ENCODE peak calls at places on chromosomes 11 and 22, in five cellular contexts. W, D, K, A and C are unnamed samples.
A peak's percentile ranks its signal among the peaks of the same experiment; 100 is the strongest.

GRCh38 chr11:115194798-115195101 is 309.5 kb downstream of the CADM1 start:
- DNase-seq in W (no peak), D (no peak), K (no peak), A (no peak), C (no peak)

GRCh38 chr11:70780246-70780535 is 381.9 kb downstream of the CTTN start:
- DNase-seq in W (no peak), D (no peak), K (no peak), A (no peak), C (no peak)

GRCh38 chr11:87600938-87601337 is 563.2 kb downstream of the TMEM135 start:
- DNase-seq in W (no peak), D (no peak), K (no peak), A (no peak), C (no peak)

GRCh38 chr11:118295834-118296454 is 8.6 kb upstream of the CD3E start:
- DNase-seq in W (no peak), D (peak; percentile 34), K (no peak), A (no peak), C (no peak)

GRCh38 chr22:24105018-24105360 is 76.3 kb upstream of the SUSD2 start:
- DNase-seq in W (no peak), D (no peak), K (no peak), A (no peak), C (no peak)

GRCh38 chr22:50674606-50675552 is 2.3 kb downstream of the SHANK3 start:
- DNase-seq in W (peak; percentile 67), D (peak; percentile 82), K (peak; percentile 97), A (no peak), C (no peak)

GRCh38 chr11:2827256-2827655 is 58.3 kb downstream of the CDKN1C start:
- DNase-seq in W (no peak), D (no peak), K (no peak), A (peak; percentile 9), C (no peak)

GRCh38 chr11:125956371-125956770 is 10.5 kb downstream of the VSIG10L2 start:
- DNase-seq in W (no peak), D (no peak), K (no peak), A (no peak), C (no peak)

GRCh38 chr11:70556884-70557741 is 158.8 kb downstream of the CTTN start:
- DNase-seq in W (no peak), D (peak; percentile 73), K (no peak), A (no peak), C (no peak)

GRCh38 chr11:82978422-82979099 is 77.0 kb downstream of the DDIAS start:
- DNase-seq in W (no peak), D (no peak), K (no peak), A (peak; percentile 74), C (no peak)

GRCh38 chr11:55956521-55956920 is 13.2 kb downstream of the OR10AG1 start:
- DNase-seq in W (peak; percentile 53), D (no peak), K (no peak), A (no peak), C (no peak)

GRCh38 chr22:23875801-23876200 is 18.1 kb downstream of the SLC2A11 start:
- DNase-seq in W (no peak), D (no peak), K (no peak), A (no peak), C (no peak)

GRCh38 chr11:15179167-15179566 is 64.4 kb downstream of the INSC start:
- DNase-seq in W (no peak), D (no peak), K (no peak), A (peak; percentile 55), C (no peak)

GRCh38 chr11:134414772-134415765 is 3.0 kb upstream of the B3GAT1 start:
- DNase-seq in W (no peak), D (no peak), K (peak; percentile 46), A (no peak), C (no peak)

GRCh38 chr11:65477271-65478029 is 21.4 kb upstream of the MALAT1 start:
- DNase-seq in W (peak; percentile 88), D (peak; percentile 98), K (peak; percentile 98), A (peak; percentile 86), C (peak; percentile 92)

GRCh38 chr11:65478411-65479183 is 20.2 kb upstream of the MALAT1 start:
- DNase-seq in W (no peak), D (peak; percentile 61), K (no peak), A (no peak), C (no peak)

GRCh38 chr11:65482306-65482850 is 16.5 kb upstream of the MALAT1 start:
- DNase-seq in W (no peak), D (no peak), K (no peak), A (no peak), C (no peak)

GRCh38 chr11:65476632-65477270 is 22.1 kb upstream of the MALAT1 start:
- DNase-seq in W (no peak), D (peak; percentile 81), K (no peak), A (no peak), C (no peak)

DNA sequence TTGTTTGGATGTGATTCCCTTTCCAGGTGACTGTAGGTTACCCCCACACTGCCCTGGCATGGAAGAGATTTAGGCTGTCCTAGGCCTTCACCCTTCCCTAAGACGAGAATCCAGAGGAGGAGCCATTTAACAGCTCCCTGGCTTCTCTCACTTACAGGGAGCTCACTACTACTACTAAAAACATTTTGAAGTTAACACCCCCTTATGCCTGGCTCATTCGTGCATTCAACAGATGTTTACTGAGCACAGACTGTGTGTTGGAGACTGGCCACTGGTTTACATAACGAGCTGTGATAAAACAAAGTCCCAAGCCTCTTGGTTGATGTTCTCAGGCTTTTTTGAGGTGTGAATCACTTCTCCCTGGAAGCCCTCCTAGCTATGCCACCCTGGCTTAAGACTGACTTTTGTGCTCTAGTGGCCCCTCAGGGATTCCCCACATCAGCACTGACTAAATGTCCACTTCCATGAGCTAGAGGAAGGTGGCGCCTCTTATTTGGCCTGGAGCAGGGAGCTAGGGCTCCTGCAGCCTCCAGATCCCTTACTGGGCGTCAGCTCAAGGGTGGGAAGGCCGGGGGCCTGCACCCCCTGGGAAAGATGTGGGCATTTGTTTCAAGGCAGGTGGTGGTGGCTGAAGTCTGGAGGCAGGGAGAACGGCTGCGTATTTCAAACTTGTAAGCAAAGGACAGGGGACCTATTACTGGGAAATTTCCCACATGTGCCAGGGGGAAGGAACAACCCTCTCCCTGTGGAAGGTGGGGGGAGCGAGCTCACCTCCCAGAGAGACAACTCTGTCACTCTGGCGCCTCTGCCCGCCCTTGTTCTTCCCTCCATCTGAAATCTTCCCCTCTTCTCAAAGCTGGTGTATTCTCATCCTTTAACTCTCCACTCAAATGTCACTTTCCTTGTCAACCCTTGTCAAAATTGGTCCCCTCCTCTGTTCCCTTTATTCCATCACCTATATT is 19.4 kb upstream of the MALAT1 start:
- DNase-seq in W (no peak), D (peak; percentile 64), K (peak; percentile 60), A (peak; percentile 93), C (no peak)
- TF ChIP-seq CTCF in W (peak; percentile 32), D (peak; percentile 46), K (peak; percentile 60), A (peak; percentile 70), C (no peak)

DNA sequence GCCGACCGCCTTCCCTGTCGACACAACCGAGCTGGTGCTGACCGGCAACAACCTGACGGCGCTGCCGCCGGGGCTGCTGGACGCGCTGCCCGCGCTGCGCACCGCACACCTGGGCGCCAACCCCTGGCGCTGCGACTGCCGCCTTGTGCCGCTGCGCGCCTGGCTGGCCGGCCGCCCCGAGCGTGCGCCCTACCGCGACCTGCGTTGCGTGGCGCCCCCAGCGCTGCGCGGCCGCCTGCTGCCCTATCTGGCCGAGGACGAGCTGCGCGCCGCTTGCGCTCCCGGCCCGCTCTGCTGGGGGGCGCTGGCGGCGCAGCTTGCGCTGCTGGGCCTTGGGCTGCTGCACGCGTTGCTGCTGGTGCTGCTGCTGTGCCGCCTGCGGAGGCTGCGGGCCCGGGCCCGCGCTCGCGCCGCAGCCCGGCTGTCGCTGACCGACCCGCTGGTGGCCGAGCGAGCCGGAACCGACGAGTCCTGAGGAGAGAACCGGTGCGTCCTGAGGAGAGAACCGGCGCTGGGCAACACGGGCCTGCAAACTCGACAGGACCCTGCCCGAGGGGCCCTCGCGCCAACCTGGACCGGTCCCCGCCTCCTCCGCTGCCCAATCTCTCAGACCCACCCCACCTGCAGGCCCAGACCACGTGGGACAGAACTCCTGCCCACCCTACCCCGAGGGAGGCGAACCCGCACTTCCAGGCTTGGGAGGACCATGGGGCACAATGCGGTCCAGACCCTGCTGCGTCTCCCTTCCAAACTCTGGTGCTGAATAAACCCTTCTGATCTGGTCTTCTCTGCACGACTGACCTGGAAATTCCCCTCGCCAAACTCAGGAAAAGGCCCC is 870 bp downstream of the GP1BB start:
- DNase-seq in W (peak; percentile 52), D (no peak), K (no peak), A (no peak), C (no peak)
- TF ChIP-seq CTCF in W (peak; percentile 48), D (no peak), K (no peak), A (no peak), C (no peak)

DNA sequence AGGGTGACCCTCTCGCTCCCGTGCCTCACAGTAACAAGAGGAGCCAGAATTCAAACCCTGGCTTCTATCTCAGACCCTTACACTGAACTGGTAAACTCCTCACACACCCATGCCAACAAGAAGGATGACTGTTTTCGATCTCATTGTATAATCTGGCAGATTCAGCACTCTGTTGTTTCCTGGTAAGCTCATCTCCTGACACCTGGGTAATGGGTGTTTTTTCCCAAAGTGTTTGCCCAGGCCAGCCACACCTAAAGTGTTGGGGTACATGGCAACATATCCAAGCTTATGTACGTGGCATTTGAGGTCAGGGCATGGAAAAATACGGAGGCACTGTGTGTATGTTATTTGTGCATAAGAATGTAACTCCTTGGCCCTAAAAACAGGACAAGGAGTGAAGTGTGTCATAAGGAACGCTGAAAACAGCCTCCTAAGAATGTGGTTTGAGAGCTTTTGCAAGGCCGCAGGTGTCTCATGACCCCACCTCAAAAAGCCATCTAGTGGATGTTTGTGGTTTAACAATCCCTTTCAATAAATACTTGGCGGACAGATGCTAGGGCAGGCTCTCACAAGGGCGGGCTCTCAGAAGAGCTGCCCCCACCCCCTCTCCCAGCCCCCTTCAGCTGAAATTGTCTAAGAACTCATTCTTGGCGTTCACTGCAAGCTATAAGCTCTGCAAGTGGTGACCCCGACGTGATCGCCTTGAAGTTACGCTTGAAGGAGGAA is at the start of gene MS4A15:
- DNase-seq in W (no peak), D (no peak), K (peak; percentile 57), A (no peak), C (no peak)
- TF ChIP-seq CTCF in W (peak; percentile 61), D (peak; percentile 52), K (peak; percentile 44), A (peak; percentile 58), C (no peak)

GRCh38 chr11:127049486-127049885 is 48.9 kb upstream of the KIRREL3 start:
- DNase-seq in W (no peak), D (no peak), K (no peak), A (no peak), C (no peak)

GRCh38 chr11:127055240-127055639 is 54.7 kb upstream of the KIRREL3 start:
- DNase-seq in W (no peak), D (no peak), K (no peak), A (no peak), C (no peak)

GRCh38 chr11:127054153-127054552 is 53.6 kb upstream of the KIRREL3 start:
- DNase-seq in W (no peak), D (no peak), K (no peak), A (no peak), C (no peak)

GRCh38 chr11:127050141-127050632 is 49.6 kb upstream of the KIRREL3 start:
- DNase-seq in W (no peak), D (no peak), K (no peak), A (no peak), C (no peak)

DNA sequence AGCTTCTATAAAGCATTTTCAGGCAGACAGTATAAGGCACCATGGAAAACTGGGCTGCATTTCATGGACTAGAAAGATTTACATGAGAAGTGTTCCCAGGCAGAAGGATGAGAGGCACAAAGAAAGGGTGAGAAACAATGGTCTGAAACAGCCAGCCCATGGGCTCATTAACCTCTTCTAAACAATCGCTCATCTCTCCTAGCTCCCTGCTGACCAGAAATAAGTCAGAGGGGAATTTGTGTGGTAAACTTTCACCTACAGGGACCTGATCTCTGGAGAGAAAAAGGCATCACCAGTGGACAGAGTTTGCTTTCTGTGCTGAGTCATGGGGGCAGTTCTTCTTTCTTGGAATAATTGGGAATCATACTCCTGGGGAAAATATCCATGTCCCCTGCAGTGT is 51.9 kb upstream of the KIRREL3 start:
- DNase-seq in W (no peak), D (no peak), K (no peak), A (no peak), C (no peak)
- TF ChIP-seq CTCF in W (no peak), D (no peak), K (no peak), A (no peak), C (no peak)